ENCODE peak calls at places on chromosomes 6 and 20, in four cellular contexts. A is GM12891, Z is K562, D is GM12878. J is an unnamed sample.

GRCh38 chr6:39056681-39057080 is 8.1 kb downstream of the GLP1R start:
- DNase-seq in D (no peak), A (no peak), Z (no peak), J (no peak)

GRCh38 chr6:14765106-14765505 is 480.8 kb upstream of the JARID2 start:
- DNase-seq in Z (no peak), A (no peak), D (no peak), J (no peak)

GRCh38 chr6:43942011-43942442 is 172.0 kb downstream of the VEGFA start:
- DNase-seq in A (no peak), Z (no peak), D (no peak), J (no peak)

GRCh38 chr6:52522655-52523054 is 54.2 kb downstream of the TRAM2 start:
- DNase-seq in A (no peak), D (no peak), Z (no peak), J (no peak)

GRCh38 chr6:42332916-42333315 is 115.3 kb upstream of the MRPS10 start:
- DNase-seq in Z (no peak), A (no peak), D (no peak), J (peak)

GRCh38 chr20:9025643-9026042 is 43.2 kb upstream of the PLCB4 start:
- DNase-seq in A (no peak), D (no peak), Z (no peak), J (no peak)

GRCh38 chr6:41626917-41627316 is 11.4 kb upstream of the MDFI start:
- DNase-seq in A (no peak), D (no peak), Z (no peak), J (no peak)

GRCh38 chr6:122789862-122790739 is 1.0 kb downstream of the SMPDL3A start:
- DNase-seq in D (no peak), Z (peak), A (peak), J (peak)

GRCh38 chr6:10205120-10205519 is 209.8 kb downstream of the TFAP2A start:
- DNase-seq in Z (no peak), A (no peak), D (no peak), J (no peak)

GRCh38 chr20:35281506-35282101 is 3.0 kb downstream of the EIF6 start:
- DNase-seq in A (no peak), D (no peak), Z (no peak), J (no peak)

GRCh38 chr6:75748743-75749538 is at the start of gene MYO6:
- DNase-seq in Z (peak), D (no peak), A (peak), J (peak)

GRCh38 chr20:62305149-62305764 is 2.5 kb downstream of the ADRM1 start:
- DNase-seq in Z (peak), D (no peak), A (no peak), J (peak)

GRCh38 chr20:37669062-37669772 is 24.6 kb upstream of the CTNNBL1 start:
- DNase-seq in Z (no peak), D (no peak), A (no peak), J (peak)

GRCh38 chr20:43961541-43962471 is 47.2 kb downstream of the TOX2 start:
- DNase-seq in Z (no peak), D (no peak), A (no peak), J (no peak)

GRCh38 chr20:36236786-36237121 is 476 bp downstream of the AAR2 start:
- DNase-seq in Z (no peak), D (no peak), A (no peak), J (no peak)

GRCh38 chr6:17729223-17730077 is 22.7 kb upstream of the NUP153 start:
- DNase-seq in D (no peak), Z (no peak), A (no peak), J (no peak)

GRCh38 chr6:27019651-27020552 is 227.6 kb upstream of the PRSS16 start:
- DNase-seq in A (peak), Z (peak), D (peak), J (peak)
- TF ChIP-seq SPI1 in A (peak), Z (peak), D (peak), J (no peak)

GRCh38 chr20:1371830-1372539 is 20.9 kb downstream of the FKBP1A start:
- DNase-seq in Z (no peak), D (no peak), A (no peak), J (no peak)

GRCh38 chr20:1370548-1371110 is 22.2 kb downstream of the FKBP1A start:
- DNase-seq in Z (no peak), D (no peak), A (no peak), J (no peak)

GRCh38 chr20:1371235-1371782 is 21.5 kb downstream of the FKBP1A start:
- DNase-seq in D (no peak), Z (no peak), A (no peak), J (no peak)

GRCh38 chr20:1368448-1369199 is 24.2 kb downstream of the FKBP1A start:
- DNase-seq in D (no peak), Z (no peak), A (no peak), J (no peak)

GRCh38 chr20:1369970-1370369 is 22.9 kb downstream of the FKBP1A start:
- DNase-seq in Z (no peak), D (no peak), A (no peak), J (no peak)
- TF ChIP-seq SPI1 in Z (no peak), D (no peak), A (no peak), J (no peak)

GRCh38 chr20:51014797-51015722 is 7.8 kb downstream of the KCNG1 start:
- DNase-seq in A (no peak), D (no peak), Z (peak), J (no peak)
- TF ChIP-seq SPI1 in A (no peak), D (no peak), Z (no peak), J (no peak)

DNA sequence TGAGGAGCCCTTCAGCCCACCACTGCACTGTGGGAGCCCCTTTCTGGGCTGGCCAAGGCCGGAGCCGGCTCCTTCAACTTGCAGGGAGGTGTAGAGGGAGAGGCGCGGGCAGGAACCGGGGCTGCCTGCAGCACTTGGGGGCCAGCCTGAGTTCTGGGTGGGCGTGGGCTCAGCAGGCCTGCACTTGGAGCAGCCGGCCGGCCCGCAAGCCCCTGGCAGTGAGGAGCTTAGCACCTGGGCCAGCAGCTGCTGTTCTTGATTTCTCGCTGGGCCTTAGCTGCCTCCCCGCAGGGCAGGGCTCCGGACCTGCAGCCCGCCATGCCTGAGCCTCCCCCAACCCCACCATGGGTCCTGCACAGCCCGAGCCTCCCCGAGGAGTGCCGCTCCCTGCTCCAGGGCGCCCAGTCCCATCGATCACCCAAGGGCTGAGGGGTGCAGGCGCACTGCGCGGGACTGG is 101.7 kb upstream of the ADGRB3 start:
- DNase-seq in D (no peak), Z (no peak), A (no peak), J (no peak)
- TF ChIP-seq SPI1 in D (no peak), Z (no peak), A (no peak), J (no peak)

DNA sequence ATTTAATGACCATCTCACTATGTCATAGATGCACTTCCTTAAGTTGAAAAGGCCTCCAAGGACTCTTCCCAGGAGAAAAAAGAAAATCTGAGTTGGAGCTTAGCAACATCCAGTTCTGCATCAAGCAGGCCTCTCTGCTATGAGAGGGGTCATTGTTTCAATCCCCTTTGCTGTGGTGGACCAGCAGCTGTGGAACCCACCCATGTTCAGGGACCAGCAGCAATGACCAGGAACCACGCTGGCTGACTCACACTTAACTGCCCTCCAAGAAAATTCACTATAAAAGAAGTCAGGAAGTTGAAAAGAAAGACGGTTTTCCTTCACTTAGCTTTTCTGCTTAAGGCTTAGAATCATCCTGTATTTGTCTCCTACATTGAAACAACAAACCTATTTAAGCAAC is 1062.4 kb upstream of the FLRT3 start:
- DNase-seq in A (no peak), D (no peak), Z (no peak), J (no peak)
- TF ChIP-seq SPI1 in A (no peak), D (no peak), Z (no peak), J (no peak)

DNA sequence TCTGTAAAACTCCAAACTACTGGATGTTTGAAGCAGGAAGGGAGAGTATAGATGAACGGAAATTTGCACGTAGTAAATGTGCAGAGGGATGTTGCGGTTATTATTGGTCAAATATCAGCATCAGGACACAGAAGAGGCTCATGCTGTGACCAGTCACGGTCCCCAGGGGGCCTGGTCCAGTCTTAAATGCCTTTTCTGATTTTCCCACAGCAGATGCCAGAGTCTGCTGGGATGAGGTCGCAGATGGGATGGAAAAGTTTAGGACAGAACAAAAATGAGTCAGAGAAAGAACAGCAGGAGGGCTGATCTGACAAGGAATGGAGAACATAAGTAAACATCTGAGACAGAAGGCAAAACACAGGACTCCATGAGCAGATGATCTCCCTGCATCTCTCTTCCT is 11.7 kb upstream of the SIRPG start:
- DNase-seq in D (no peak), A (no peak), Z (no peak), J (no peak)
- TF ChIP-seq SPI1 in D (no peak), A (no peak), Z (no peak), J (no peak)

GRCh38 chr6:145012039-145012662 is 723.2 kb downstream of the EPM2A start:
- DNase-seq in Z (no peak), A (no peak), D (no peak), J (no peak)

GRCh38 chr6:145006914-145007313 is 721.8 kb downstream of the UTRN start:
- DNase-seq in A (no peak), D (no peak), Z (no peak), J (no peak)

GRCh38 chr6:145009691-145010090 is 724.6 kb downstream of the UTRN start:
- DNase-seq in Z (no peak), A (no peak), D (no peak), J (no peak)

DNA sequence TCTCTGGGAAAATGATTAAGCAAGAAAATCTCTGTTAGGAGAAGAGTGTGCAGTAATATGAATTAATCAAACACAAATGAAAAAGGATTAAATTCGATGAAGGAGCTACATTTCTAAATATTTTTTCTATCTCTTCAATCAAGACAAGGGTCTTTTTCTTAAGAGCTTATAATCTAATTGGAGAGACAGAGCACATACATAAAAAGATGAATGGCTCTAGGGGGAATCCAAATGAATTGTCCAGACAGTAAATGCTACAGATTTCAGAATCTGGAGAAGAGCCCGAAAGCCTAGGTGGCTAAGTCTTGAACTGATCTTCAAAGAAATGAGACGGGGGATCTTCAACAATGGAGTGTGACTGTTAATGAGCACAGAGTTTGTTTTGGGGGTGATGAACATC is 723.6 kb downstream of the UTRN start:
- DNase-seq in Z (no peak), A (no peak), D (no peak), J (no peak)
- TF ChIP-seq SPI1 in Z (no peak), A (no peak), D (no peak), J (no peak)

DNA sequence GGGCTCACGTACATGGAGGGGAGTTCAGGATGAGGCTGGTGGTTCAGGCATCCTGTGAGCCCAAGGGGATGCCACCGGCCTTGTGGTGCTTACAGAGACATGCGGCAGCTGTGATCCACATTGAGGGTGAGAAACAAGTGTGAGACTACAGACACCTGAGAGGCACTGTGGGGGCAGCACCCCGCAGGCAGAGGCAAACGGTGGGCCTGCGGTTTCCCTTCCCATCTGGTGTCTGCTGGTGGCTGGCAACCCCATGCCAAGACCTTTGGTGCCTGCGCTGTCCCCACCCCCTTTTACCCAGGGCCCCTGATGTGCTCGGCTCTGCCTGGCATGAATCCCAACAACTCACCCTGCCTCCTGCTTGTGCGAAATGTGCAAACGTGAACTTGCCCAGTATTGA is 42.0 kb downstream of the ERMARD start:
- DNase-seq in A (no peak), Z (no peak), D (no peak), J (no peak)
- TF ChIP-seq SPI1 in A (no peak), Z (no peak), D (no peak), J (no peak)

GRCh38 chr6:113185299-113185698 is 671.8 kb upstream of the MARCKS start:
- DNase-seq in D (no peak), A (no peak), Z (no peak), J (no peak)

GRCh38 chr6:113184291-113184690 is 672.9 kb upstream of the MARCKS start:
- DNase-seq in Z (no peak), D (no peak), A (no peak), J (no peak)

GRCh38 chr6:113181164-113181563 is 676.0 kb upstream of the MARCKS start:
- DNase-seq in A (no peak), Z (no peak), D (no peak), J (no peak)

GRCh38 chr6:113184736-113185135 is 672.4 kb upstream of the MARCKS start:
- DNase-seq in A (no peak), Z (no peak), D (no peak), J (no peak)

GRCh38 chr6:113182370-113183141 is 674.6 kb upstream of the MARCKS start:
- DNase-seq in D (no peak), Z (no peak), A (no peak), J (no peak)
- TF ChIP-seq SPI1 in D (no peak), Z (no peak), A (no peak), J (no peak)

DNA sequence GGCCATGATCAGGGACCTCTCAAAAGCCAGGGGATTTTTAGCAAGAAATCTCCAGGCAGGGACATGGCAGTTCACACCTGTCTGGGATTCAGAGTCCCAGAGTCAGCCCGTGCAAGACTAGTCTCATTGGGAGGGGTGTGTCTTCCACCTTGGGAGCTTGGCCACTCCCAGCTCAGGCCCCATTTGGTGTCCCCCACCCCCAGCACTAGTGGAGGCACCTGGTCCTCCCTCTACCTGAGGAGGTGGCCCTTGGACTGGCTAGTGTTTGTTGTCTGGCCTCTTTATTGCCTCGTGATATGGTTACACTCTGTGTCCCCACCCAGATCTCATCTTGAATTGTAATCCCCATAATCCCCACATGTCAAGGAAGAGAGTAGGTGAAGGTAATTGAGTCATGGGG is 140.8 kb upstream of the PHACTR3 start:
- DNase-seq in D (no peak), Z (no peak), A (no peak), J (no peak)
- TF ChIP-seq SPI1 in D (no peak), Z (no peak), A (no peak), J (no peak)

J was measured in HL-60.